ENCODE peak calls at places on chromosomes 7 and 10, in four cellular contexts. Z is B cell, G is gastrocnemius medialis, I is type B pancreatic cell. X is an unnamed sample.
A peak's percentile ranks its signal among the peaks of the same experiment; 100 is the strongest.

GRCh38 chr7:157266272-157266671 is 70.5 kb upstream of the DNAJB6 start:
- DNase-seq in Z (no peak), G (no peak), I (no peak), X (no peak)

GRCh38 chr7:84176716-84177115 is 17.9 kb downstream of the SEMA3A start:
- DNase-seq in Z (no peak), G (no peak), I (no peak), X (no peak)

GRCh38 chr10:103680869-103681236 is 174.5 kb downstream of the SH3PXD2A start:
- DNase-seq in Z (no peak), G (no peak), I (no peak), X (no peak)

GRCh38 chr10:13792011-13792410 is 205.2 kb downstream of the PRPF18 start:
- DNase-seq in Z (no peak), G (no peak), I (no peak), X (no peak)

GRCh38 chr7:143284591-143285453 is at the start of gene TMEM139:
- DNase-seq in Z (no peak), G (no peak), I (no peak), X (no peak)

GRCh38 chr7:130292682-130293257 is at the start of gene CPA4:
- DNase-seq in Z (no peak), G (peak; percentile 8), I (no peak), X (no peak)

GRCh38 chr7:148807451-148807850 is 76.6 kb downstream of the EZH2 start:
- DNase-seq in Z (no peak), G (no peak), I (no peak), X (no peak)

GRCh38 chr10:29257106-29257783 is 31.6 kb upstream of the LYZL1 start:
- DNase-seq in Z (no peak), G (peak; percentile 70), I (no peak), X (no peak)

GRCh38 chr7:27411145-27411544 is 168.5 kb downstream of the EVX1 start:
- DNase-seq in Z (no peak), G (no peak), I (no peak), X (no peak)

GRCh38 chr7:2607122-2607912 is 24.5 kb upstream of the TTYH3 start:
- DNase-seq in Z (no peak), G (peak; percentile 48), I (no peak), X (no peak)

GRCh38 chr7:128120116-128120515 is 88.9 kb upstream of the LRRC4 start:
- DNase-seq in Z (no peak), G (no peak), I (no peak), X (no peak)

GRCh38 chr10:124802313-124802675 is 675 bp downstream of the ABRAXAS2 start:
- DNase-seq in Z (peak; percentile 48), G (no peak), I (no peak), X (no peak)

GRCh38 chr10:85667638-85668233 is 698.9 kb downstream of the GRID1 start:
- DNase-seq in Z (no peak), G (no peak), I (no peak), X (no peak)

GRCh38 chr7:36796850-36797618 is 72.7 kb upstream of the AOAH start:
- DNase-seq in Z (no peak), G (no peak), I (no peak), X (no peak)

GRCh38 chr7:34061175-34061574 is 155.8 kb downstream of the BMPER start:
- DNase-seq in Z (no peak), G (no peak), I (no peak), X (no peak)

GRCh38 chr7:2792856-2793487 is 51.1 kb downstream of the GNA12 start:
- DNase-seq in Z (no peak), G (no peak), I (no peak), X (no peak)

GRCh38 chr7:10104292-10104691 is 869.4 kb upstream of the PHF14 start:
- DNase-seq in Z (no peak), G (no peak), I (no peak), X (no peak)

GRCh38 chr10:5292196-5292735 is 72.5 kb upstream of the UCN3 start:
- DNase-seq in Z (no peak), G (no peak), I (no peak), X (no peak)

GRCh38 chr7:86598311-86598710 is 45.4 kb upstream of the GRM3 start:
- DNase-seq in Z (no peak), G (no peak), I (no peak), X (no peak)

GRCh38 chr10:75395171-75395954 is 6.2 kb downstream of the ZNF503 start:
- DNase-seq in Z (peak; percentile 60), G (no peak), I (peak; percentile 88), X (peak; percentile 70)

GRCh38 chr7:102106625-102107024 is 180.0 kb upstream of the SH2B2 start:
- DNase-seq in Z (no peak), G (no peak), I (no peak), X (no peak)

GRCh38 chr7:44384586-44385383 is 59.4 kb upstream of the CAMK2B start:
- DNase-seq in Z (no peak), G (no peak), I (peak; percentile 52), X (no peak)

GRCh38 chr10:24574161-24574560 is 149.5 kb downstream of the ARHGAP21 start:
- DNase-seq in Z (no peak), G (no peak), I (no peak), X (no peak)

GRCh38 chr10:47421057-47421952 is 37.2 kb upstream of the ZNF488 start:
- DNase-seq in Z (no peak), G (no peak), I (no peak), X (no peak)

GRCh38 chr10:52451817-52452216 is 137.7 kb downstream of the DKK1 start:
- DNase-seq in Z (no peak), G (no peak), I (no peak), X (no peak)

GRCh38 chr10:10804998-10805737 is 212.5 kb upstream of the CELF2 start:
- DNase-seq in Z (no peak), G (no peak), I (no peak), X (no peak)

GRCh38 chr7:80918909-80919721 is at the start of gene SEMA3C:
- DNase-seq in Z (peak; percentile 32), G (peak; percentile 76), I (peak; percentile 91), X (peak; percentile 91)

GRCh38 chr10:122894261-122894944 is 15.0 kb upstream of the FAM24B start:
- DNase-seq in Z (no peak), G (no peak), I (no peak), X (no peak)

GRCh38 chr7:110253083-110253482 is 837.8 kb upstream of the LRRN3 start:
- DNase-seq in Z (no peak), G (no peak), I (no peak), X (no peak)

GRCh38 chr7:45057853-45058252 is 30.9 kb downstream of the NACAD start:
- DNase-seq in Z (no peak), G (no peak), I (no peak), X (no peak)

GRCh38 chr7:99521399-99521798 is 16.9 kb downstream of the ZKSCAN5 start:
- DNase-seq in Z (no peak), G (no peak), I (no peak), X (no peak)

GRCh38 chr10:129877773-129878371 is 86.2 kb downstream of the EBF3 start:
- DNase-seq in Z (no peak), G (no peak), I (no peak), X (no peak)

GRCh38 chr7:100190059-100190711 is 12.5 kb downstream of the STAG3 start:
- DNase-seq in Z (no peak), G (no peak), I (no peak), X (no peak)

GRCh38 chr7:132065973-132066611 is 509.7 kb upstream of the PODXL start:
- DNase-seq in Z (no peak), G (no peak), I (no peak), X (no peak)

GRCh38 chr7:95623788-95624187 is 27.5 kb upstream of the PDK4 start:
- DNase-seq in Z (no peak), G (no peak), I (no peak), X (no peak)

GRCh38 chr7:105473163-105473562 is 48.9 kb downstream of the PUS7 start:
- DNase-seq in Z (no peak), G (no peak), I (no peak), X (no peak)

DNA sequence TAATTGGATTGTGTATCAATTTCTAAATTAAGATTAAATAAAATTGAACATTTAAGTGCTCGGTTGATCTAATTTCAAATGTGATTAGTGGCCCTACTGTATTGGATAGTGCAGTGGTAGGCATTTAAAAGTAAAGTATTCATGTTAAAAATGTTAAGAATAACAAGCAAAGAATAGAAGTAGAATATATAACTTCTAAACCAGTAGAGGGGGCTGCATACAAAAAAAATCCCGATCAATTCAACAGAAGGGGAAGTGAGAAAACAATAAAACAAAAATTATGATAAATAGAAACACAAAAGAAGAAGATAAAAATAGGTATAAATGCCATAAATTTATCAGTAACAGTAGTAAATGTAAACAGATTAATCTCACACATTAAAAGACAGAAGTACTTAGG is 24.9 kb upstream of the WDFY4 start:
- DNase-seq in Z (no peak), G (no peak), I (no peak), X (no peak)
- TF ChIP-seq CTCF in Z (peak; percentile 86), G (no peak), I (peak; percentile 73), X (peak; percentile 58)

DNA sequence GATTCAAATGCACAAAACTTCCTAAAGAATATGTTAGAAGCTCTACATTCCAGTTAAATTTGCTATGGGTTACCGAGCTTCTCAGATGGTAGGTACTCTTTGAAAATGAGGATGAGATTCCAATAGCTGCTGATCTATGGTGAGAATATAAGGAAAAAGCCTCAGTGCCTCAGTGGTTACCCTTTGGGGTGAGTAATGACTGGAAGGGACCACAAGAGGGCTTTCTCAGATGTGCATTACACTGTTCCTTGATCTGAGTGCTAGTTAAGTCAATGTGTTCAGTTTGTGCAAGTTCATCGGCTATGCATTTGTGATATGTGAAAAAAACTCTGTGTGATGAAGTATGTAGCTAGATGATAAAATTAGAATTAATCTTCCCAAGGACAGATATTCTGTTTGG is 3.5 kb downstream of the NRCAM start:
- DNase-seq in Z (peak; percentile 50), G (no peak), I (no peak), X (no peak)
- TF ChIP-seq CTCF in Z (peak; percentile 82), G (no peak), I (peak; percentile 79), X (peak; percentile 59)

GRCh38 chr10:68403701-68404100 is 3.4 kb downstream of the RUFY2 start:
- DNase-seq in Z (no peak), G (no peak), I (no peak), X (no peak)

GRCh38 chr10:68402271-68402670 is 4.8 kb downstream of the RUFY2 start:
- DNase-seq in Z (no peak), G (no peak), I (no peak), X (no peak)

GRCh38 chr10:68408898-68409518 is 1.9 kb upstream of the RUFY2 start:
- DNase-seq in Z (no peak), G (no peak), I (no peak), X (no peak)

GRCh38 chr10:68406111-68406814 is 814 bp downstream of the RUFY2 start:
- DNase-seq in Z (no peak), G (no peak), I (peak; percentile 79), X (peak; percentile 44)

GRCh38 chr10:68406815-68407585 is at the start of gene RUFY2:
- DNase-seq in Z (peak; percentile 96), G (peak; percentile 32), I (peak; percentile 92), X (peak; percentile 82)
- TF ChIP-seq CTCF in Z (peak; percentile 73), G (peak; percentile 45), I (peak; percentile 86), X (peak; percentile 89)

GRCh38 chr7:71868797-71869196 is 543.3 kb downstream of the CALN1 start:
- DNase-seq in Z (no peak), G (no peak), I (no peak), X (no peak)

GRCh38 chr7:71867626-71868025 is 544.5 kb downstream of the CALN1 start:
- DNase-seq in Z (no peak), G (no peak), I (no peak), X (no peak)

DNA sequence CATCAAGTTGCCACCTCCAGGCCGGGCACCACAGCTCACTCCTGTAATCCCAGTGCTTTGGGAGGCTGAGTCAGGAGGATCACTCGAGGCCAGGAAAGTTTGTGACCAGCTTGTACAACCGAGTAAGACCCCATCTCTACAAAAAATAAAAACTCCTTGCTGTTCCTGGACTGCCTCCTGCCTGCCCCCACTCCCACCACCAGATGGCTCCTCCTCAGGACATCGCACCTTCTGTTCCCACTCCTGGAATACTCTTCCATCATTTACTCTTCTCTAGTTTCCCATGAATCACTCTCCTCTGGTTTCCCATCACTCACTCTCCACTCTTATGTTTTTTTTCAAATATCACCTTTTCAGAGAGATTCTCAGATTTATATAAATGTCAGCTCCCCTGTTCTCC is 540.7 kb downstream of the CALN1 start:
- DNase-seq in Z (no peak), G (no peak), I (no peak), X (no peak)
- TF ChIP-seq CTCF in Z (no peak), G (no peak), I (peak; percentile 67), X (peak; percentile 38)